ENCODE peak calls at places on chromosomes 11 and 22, in nine cellular contexts. L, B, G, V, Y, I, E, S and J are unnamed samples. For H3K4me1, the result is how much of the 10 kb centered on the place peaks cover.

GRCh38 chr11:122248130-122248529 is 132.1 kb upstream of the BLID start:
- DNase-seq in L (no peak), B (no peak), G (no peak), V (peak), Y (no peak), I (no peak), E (no peak), S (no peak), J (no peak)

GRCh38 chr11:119525855-119526196 is 102.9 kb upstream of the THY1 start:
- DNase-seq in L (peak), B (no peak), G (no peak), V (no peak), Y (no peak), I (no peak), E (peak), S (no peak), J (no peak)

GRCh38 chr11:102599642-102600261 is 25.4 kb downstream of the MMP20 start:
- DNase-seq in L (no peak), B (no peak), G (no peak), V (no peak), Y (no peak), I (no peak), E (no peak), S (peak), J (peak)

GRCh38 chr11:68009391-68010000 is 631 bp upstream of the ALDH3B1 start:
- DNase-seq in L (no peak), B (no peak), G (no peak), V (no peak), Y (peak), I (no peak), E (no peak), S (peak), J (peak)

GRCh38 chr22:27632451-27633295 is 168.9 kb downstream of the MN1 start:
- DNase-seq in L (no peak), B (no peak), G (peak), V (peak), Y (no peak), I (no peak), E (peak), S (no peak), J (no peak)

GRCh38 chr22:35995772-35996171 is 32.9 kb downstream of the RBFOX2 start:
- DNase-seq in L (peak), B (peak), G (peak), V (no peak), Y (peak), I (peak), E (peak), S (peak), J (peak)

GRCh38 chr22:35264986-35265385 is 7.7 kb downstream of the HMGXB4 start:
- DNase-seq in L (no peak), B (no peak), G (no peak), V (no peak), Y (no peak), I (no peak), E (no peak), S (no peak), J (no peak)

GRCh38 chr22:24501366-24502005 is 6.4 kb downstream of the UPB1 start:
- DNase-seq in L (no peak), B (no peak), G (no peak), V (no peak), Y (no peak), I (no peak), E (peak), S (no peak), J (no peak)

GRCh38 chr11:8382436-8383053 is 118.9 kb upstream of the LMO1 start:
- DNase-seq in L (no peak), B (no peak), G (no peak), V (no peak), Y (no peak), I (no peak), E (no peak), S (peak), J (peak)

GRCh38 chr22:45688606-45689080 is 17.0 kb downstream of the ATXN10 start:
- DNase-seq in L (no peak), B (no peak), G (no peak), V (no peak), Y (no peak), I (no peak), E (no peak), S (peak), J (peak)

GRCh38 chr11:68992743-68993255 is 12.0 kb upstream of the MRGPRD start:
- DNase-seq in L (peak), B (no peak), G (no peak), V (no peak), Y (peak), I (no peak), E (no peak), S (no peak), J (no peak)

GRCh38 chr11:42066113-42066512 is 606.7 kb upstream of the LRRC4C start:
- DNase-seq in L (no peak), B (no peak), G (peak), V (no peak), Y (no peak), I (peak), E (peak), S (no peak), J (peak)

GRCh38 chr11:20293992-20294391 is 69.5 kb upstream of the HTATIP2 start:
- DNase-seq in L (no peak), B (no peak), G (no peak), V (no peak), Y (no peak), I (no peak), E (no peak), S (no peak), J (no peak)

GRCh38 chr11:5596611-5597201 is at the start of gene TRIM6:
- DNase-seq in L (peak), B (peak), G (peak), V (peak), Y (peak), I (peak), E (peak), S (peak), J (peak)

GRCh38 chr11:113546757-113547507 is 71.7 kb upstream of the DRD2 start:
- DNase-seq in L (no peak), B (no peak), G (no peak), V (no peak), Y (no peak), I (no peak), E (no peak), S (peak), J (peak)

GRCh38 chr11:108679045-108679444 is 14.2 kb downstream of the DDX10 start:
- DNase-seq in L (no peak), B (no peak), G (no peak), V (no peak), Y (no peak), I (no peak), E (no peak), S (no peak), J (peak)

GRCh38 chr11:108685419-108686161 is 20.7 kb downstream of the DDX10 start:
- DNase-seq in L (no peak), B (no peak), G (no peak), V (no peak), Y (no peak), I (no peak), E (no peak), S (peak), J (no peak)

DNA sequence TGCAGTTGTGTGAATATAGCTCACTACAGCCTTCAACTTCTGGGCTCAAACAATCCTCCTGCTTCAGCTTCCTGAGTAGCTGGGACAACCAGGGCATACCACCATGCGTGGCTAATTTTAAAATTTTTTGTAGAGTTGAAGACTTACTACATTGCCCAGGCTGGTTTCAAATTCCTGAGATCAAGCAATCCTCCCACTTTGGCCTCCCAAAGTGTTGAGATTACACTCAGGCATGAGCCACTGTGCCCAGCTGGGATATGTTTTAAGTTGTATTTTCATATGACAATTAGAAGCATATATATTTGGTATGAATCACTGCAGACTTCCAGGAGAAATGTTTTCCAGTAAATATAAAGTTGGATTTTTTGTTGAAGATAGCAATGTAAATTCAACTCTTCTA is 15.4 kb downstream of the DDX10 start:
- DNase-seq in L (no peak), B (no peak), G (no peak), V (no peak), Y (no peak), I (no peak), E (no peak), S (peak), J (no peak)
- H3K27ac ChIP-seq in L (no peak), B (no peak), G (no peak), V (no peak), Y (no peak), I (no peak), E (no peak), S (peak), J (no peak)

DNA sequence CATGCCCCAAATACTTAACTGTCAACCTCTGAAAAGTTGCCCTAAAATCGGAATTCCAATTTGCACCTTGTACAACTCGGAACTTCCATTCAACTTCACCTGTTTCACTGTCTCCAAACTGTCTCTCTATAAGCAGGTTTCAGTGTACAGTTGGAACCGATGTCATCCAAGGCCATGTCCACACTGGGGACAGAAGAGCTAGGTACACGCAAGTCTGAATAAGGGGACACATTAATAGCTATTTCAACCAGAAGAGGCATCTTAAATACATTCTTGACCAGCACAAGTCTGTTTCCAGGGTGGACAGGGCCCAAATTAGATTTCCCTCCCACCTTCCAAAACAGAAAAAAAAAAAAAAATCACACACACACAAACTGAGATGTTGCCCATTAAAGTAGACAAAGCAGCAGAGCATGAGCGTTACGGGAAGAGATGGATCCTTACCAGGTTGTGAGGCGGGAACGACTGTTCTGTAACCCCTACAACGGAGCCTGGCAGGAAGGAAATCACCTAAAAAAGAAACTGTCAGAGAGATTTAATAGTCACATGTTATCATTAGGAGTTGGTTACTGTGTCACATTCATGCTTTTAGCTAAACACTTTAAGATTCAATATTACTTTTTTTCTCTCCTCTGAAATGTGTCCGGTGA is 1.7 kb downstream of the CREBZF start:
- DNase-seq in L (no peak), B (no peak), G (no peak), V (no peak), Y (no peak), I (no peak), E (no peak), S (no peak), J (no peak)
- H3K4me1 ChIP-seq in L (half or more), B (under half), G (half or more), V (under half), Y (under half), I (under half), E (half or more), S (under half), J (under half)

GRCh38 chr22:38108561-38109319 is 1.7 kb downstream of the BAIAP2L2 start:
- DNase-seq in L (no peak), B (no peak), G (no peak), V (no peak), Y (no peak), I (no peak), E (peak), S (no peak), J (no peak)

GRCh38 chr22:38111941-38112355 is 1.5 kb upstream of the BAIAP2L2 start:
- DNase-seq in L (no peak), B (no peak), G (no peak), V (no peak), Y (peak), I (no peak), E (no peak), S (no peak), J (no peak)

GRCh38 chr22:38109391-38110000 is 988 bp downstream of the BAIAP2L2 start:
- DNase-seq in L (no peak), B (no peak), G (no peak), V (no peak), Y (no peak), I (no peak), E (peak), S (no peak), J (no peak)

GRCh38 chr22:38110863-38111852 is 674 bp upstream of the BAIAP2L2 start:
- DNase-seq in L (no peak), B (no peak), G (no peak), V (no peak), Y (peak), I (no peak), E (no peak), S (no peak), J (no peak)

DNA sequence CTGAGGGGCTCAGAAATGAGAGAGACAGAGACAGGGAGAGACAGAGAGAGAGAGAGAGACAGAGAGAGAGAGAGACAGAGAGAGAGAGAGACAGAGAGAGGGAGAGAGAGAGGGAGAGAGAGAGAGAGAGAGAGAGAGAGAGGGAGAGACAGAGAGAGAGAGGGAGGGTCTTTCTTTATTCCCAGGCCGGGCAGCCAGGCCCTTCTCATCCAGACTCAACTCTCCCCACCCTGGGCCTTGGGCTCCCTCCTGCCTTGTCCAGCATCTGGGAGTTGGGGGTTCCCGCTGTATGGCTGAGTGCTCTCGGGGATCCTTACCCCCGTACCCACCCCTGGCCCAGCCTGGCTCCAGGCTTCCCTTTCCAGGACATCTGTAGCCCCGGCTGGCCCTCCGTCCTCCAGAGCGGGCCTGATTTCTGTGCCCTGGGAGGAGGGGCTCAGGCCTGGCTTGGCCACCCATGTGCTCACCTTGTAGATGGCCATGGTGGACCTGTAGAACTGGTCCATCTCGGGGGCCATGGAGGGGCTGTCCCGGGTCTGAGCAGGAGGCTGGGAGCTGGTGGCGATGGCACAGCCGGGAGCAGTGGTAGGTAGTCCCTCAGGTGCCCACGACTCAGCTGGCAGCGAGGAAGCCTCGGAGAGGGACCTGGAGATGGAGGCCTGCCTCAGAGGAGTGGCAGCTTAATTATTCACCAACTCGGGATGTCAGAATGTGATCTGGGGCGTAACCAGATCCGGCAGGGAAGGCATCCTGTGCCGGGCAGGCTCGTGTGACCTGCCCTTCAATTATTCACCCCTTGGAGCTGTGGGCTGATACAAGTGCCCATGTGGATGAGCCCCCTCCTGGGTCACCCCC is at the start of gene BAIAP2L2:
- DNase-seq in L (no peak), B (no peak), G (no peak), V (no peak), Y (peak), I (no peak), E (peak), S (no peak), J (peak)
- H3K27ac ChIP-seq in L (no peak), B (no peak), G (no peak), V (no peak), Y (no peak), I (no peak), E (no peak), S (no peak), J (no peak)

DNA sequence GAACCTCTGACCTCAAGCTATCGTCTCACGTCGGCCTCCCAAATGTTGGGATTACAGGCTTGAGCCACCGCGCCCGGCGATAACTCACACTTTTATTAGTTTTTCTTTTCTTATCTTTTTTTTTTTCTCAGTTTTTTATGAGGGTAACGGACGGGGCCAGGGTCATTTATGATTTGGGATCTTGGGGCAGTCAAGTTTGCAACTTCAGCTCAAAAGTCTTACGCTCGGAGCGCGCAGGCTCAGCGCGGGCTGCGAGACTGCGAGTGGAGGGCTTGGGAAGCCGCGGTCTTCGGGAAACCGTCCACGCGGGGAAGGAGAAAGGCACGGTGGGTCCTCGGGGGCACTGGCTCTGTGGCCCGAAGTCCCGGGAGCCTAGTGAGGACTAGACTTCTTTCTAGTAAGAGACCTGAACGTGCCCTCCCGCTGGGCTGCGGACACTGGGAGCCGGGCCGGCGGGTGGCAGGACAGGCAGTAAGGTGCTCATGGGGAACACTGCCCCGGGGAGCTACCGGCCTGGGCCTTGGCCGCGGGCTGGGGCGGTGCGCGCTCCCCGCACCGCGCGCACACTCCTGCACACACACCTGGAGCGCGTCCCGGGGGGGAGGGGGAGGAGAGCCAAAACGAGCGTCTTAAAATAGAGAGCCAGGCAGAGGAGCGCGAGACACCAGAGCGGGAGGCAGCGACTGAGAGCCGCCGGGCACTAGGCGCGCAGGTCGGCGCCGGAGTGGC is 491 bp upstream of the BARX2 start:
- DNase-seq in L (no peak), B (no peak), G (no peak), V (peak), Y (no peak), I (no peak), E (no peak), S (no peak), J (peak)
- H3K4me1 ChIP-seq in L (under half), B (under half), G (under half), V (under half), Y (under half), I (under half), E (under half), S (under half), J (under half)

GRCh38 chr22:32801001-32801435 is 487 bp upstream of the TIMP3 start:
- DNase-seq in L (no peak), B (no peak), G (no peak), V (no peak), Y (no peak), I (no peak), E (no peak), S (no peak), J (no peak)

GRCh38 chr22:32800158-32800557 is 1.3 kb upstream of the TIMP3 start:
- DNase-seq in L (peak), B (no peak), G (peak), V (no peak), Y (no peak), I (no peak), E (no peak), S (no peak), J (no peak)

GRCh38 chr22:32803020-32803758 is 1.7 kb downstream of the TIMP3 start:
- DNase-seq in L (peak), B (no peak), G (peak), V (no peak), Y (no peak), I (no peak), E (no peak), S (peak), J (no peak)

GRCh38 chr22:32802291-32802826 is 854 bp downstream of the TIMP3 start:
- DNase-seq in L (no peak), B (no peak), G (no peak), V (no peak), Y (no peak), I (no peak), E (no peak), S (no peak), J (no peak)

GRCh38 chr22:32801436-32802290 is at the start of gene TIMP3:
- DNase-seq in L (peak), B (peak), G (peak), V (peak), Y (peak), I (peak), E (peak), S (peak), J (no peak)
- H3K27ac ChIP-seq in L (peak), B (peak), G (peak), V (no peak), Y (peak), I (peak), E (peak), S (peak), J (no peak)